ENCODE peak calls at places on chromosomes 16 and 17, in five cellular contexts. D is GOT3, V is HT-29, N is WTC11, A is natural killer cell. T is an unnamed sample.

GRCh38 chr16:23391381-23392222 is 61.4 kb downstream of the COG7 start:
- DNase-seq in D (no peak), V (no peak), N (no peak), A (no peak), T (no peak)

GRCh38 chr16:69619514-69619913 is 53.7 kb downstream of the NFAT5 start:
- DNase-seq in D (no peak), V (no peak), N (no peak), A (no peak), T (no peak)

GRCh38 chr17:6374761-6375312 is 60.1 kb downstream of the AIPL1 start:
- DNase-seq in D (peak), V (no peak), N (peak), A (no peak), T (peak)

GRCh38 chr17:17666111-17666714 is 15.0 kb upstream of the RAI1 start:
- DNase-seq in D (no peak), V (no peak), N (no peak), A (no peak), T (no peak)

GRCh38 chr16:54242199-54242598 is 44.4 kb downstream of the IRX3 start:
- DNase-seq in D (no peak), V (peak), N (peak), A (no peak), T (peak)

GRCh38 chr17:77388384-77389306 is 247.9 kb downstream of the SEC14L1 start:
- DNase-seq in D (no peak), V (peak), N (no peak), A (no peak), T (no peak)

GRCh38 chr17:53193044-53193443 is 629.7 kb upstream of the KIF2B start:
- DNase-seq in D (no peak), V (no peak), N (no peak), A (no peak), T (no peak)

GRCh38 chr16:68364601-68364998 is 53.8 kb downstream of the PRMT7 start:
- DNase-seq in D (no peak), V (no peak), N (peak), A (no peak), T (peak)

GRCh38 chr17:16150251-16150859 is 65.0 kb downstream of the NCOR1 start:
- DNase-seq in D (no peak), V (peak), N (no peak), A (no peak), T (no peak)

GRCh38 chr16:10989494-10989893 is 45.1 kb downstream of the CLEC16A start:
- DNase-seq in D (no peak), V (no peak), N (no peak), A (no peak), T (no peak)

GRCh38 chr16:11233727-11234376 is 22.2 kb downstream of the SOCS1 start:
- DNase-seq in D (no peak), V (no peak), N (peak), A (no peak), T (peak)

GRCh38 chr16:53130193-53131049 is 75.6 kb downstream of the CHD9 start:
- DNase-seq in D (peak), V (peak), N (peak), A (peak), T (peak)

GRCh38 chr16:10180771-10181163 is 1.5 kb downstream of the GRIN2A start:
- DNase-seq in D (no peak), V (no peak), N (peak), A (no peak), T (peak)

GRCh38 chr16:70250748-70251650 is 741 bp downstream of the EXOSC6 start:
- DNase-seq in D (no peak), V (peak), N (peak), A (peak), T (peak)

GRCh38 chr16:70750893-70751467 is 50.0 kb downstream of the VAC14 start:
- DNase-seq in D (no peak), V (peak), N (no peak), A (no peak), T (no peak)

GRCh38 chr17:29376667-29377268 is 13.4 kb upstream of the TAOK1 start:
- DNase-seq in D (no peak), V (no peak), N (no peak), A (no peak), T (peak)

GRCh38 chr17:28507567-28508195 is 1.5 kb downstream of the FOXN1 start:
- DNase-seq in D (no peak), V (no peak), N (peak), A (no peak), T (no peak)

GRCh38 chr16:49596119-49596518 is 222.5 kb downstream of the C16orf78 start:
- DNase-seq in D (no peak), V (no peak), N (no peak), A (no peak), T (peak)

GRCh38 chr17:64202683-64203430 is 60.2 kb downstream of the TEX2 start:
- DNase-seq in D (no peak), V (no peak), N (no peak), A (no peak), T (no peak)

GRCh38 chr17:75289832-75290337 is 652 bp upstream of the SLC25A19 start:
- DNase-seq in D (no peak), V (peak), N (no peak), A (no peak), T (no peak)

T was measured in endodermal cell.